ENCODE peak calls at places on chromosomes 12 and 14, in four cellular contexts. G, H, B and J are unnamed samples.

GRCh38 chr14:64110832-64111231 is 183.3 kb downstream of the ESR2 start:
- DNase-seq in G (no peak), H (no peak), B (no peak), J (no peak)

GRCh38 chr12:76878045-76878898 is 547 bp downstream of the CSRP2 start:
- DNase-seq in G (peak; percentile 82), H (peak; percentile 60), B (no peak), J (no peak)

GRCh38 chr14:54420478-54421116 is 20.6 kb downstream of the CNIH1 start:
- DNase-seq in G (peak; percentile 53), H (peak; percentile 66), B (no peak), J (no peak)

GRCh38 chr12:81300454-81300853 is 222.6 kb downstream of the ACSS3 start:
- DNase-seq in G (peak; percentile 9), H (peak; percentile 4), B (no peak), J (no peak)

GRCh38 chr12:111404362-111405148 is 1.2 kb upstream of the SH2B3 start:
- DNase-seq in G (peak; percentile 57), H (peak; percentile 57), B (no peak), J (peak; percentile 29)

GRCh38 chr12:112130461-112130998 is 5.2 kb downstream of the TRAFD1 start:
- DNase-seq in G (no peak), H (no peak), B (no peak), J (no peak)

GRCh38 chr12:98416845-98417244 is 98.5 kb upstream of the TMPO start:
- DNase-seq in G (no peak), H (peak; percentile 35), B (no peak), J (no peak)

GRCh38 chr12:116924558-116925453 is 14.1 kb downstream of the FBXW8 start:
- DNase-seq in G (no peak), H (no peak), B (peak; percentile 32), J (peak; percentile 21)

GRCh38 chr12:104740668-104741067 is 217.4 kb downstream of the SLC41A2 start:
- DNase-seq in G (no peak), H (no peak), B (no peak), J (no peak)

GRCh38 chr14:64594438-64594837 is 44.7 kb downstream of the PPP1R36 start:
- DNase-seq in G (no peak), H (no peak), B (no peak), J (no peak)

GRCh38 chr12:52164624-52165023 is 27.2 kb downstream of the KRT80 start:
- DNase-seq in G (no peak), H (no peak), B (no peak), J (no peak)

GRCh38 chr12:94074216-94074969 is 74.0 kb upstream of the PLXNC1 start:
- DNase-seq in G (no peak), H (no peak), B (no peak), J (no peak)

GRCh38 chr14:63443361-63443760 is 99.8 kb downstream of the PPP2R5E start:
- DNase-seq in G (no peak), H (no peak), B (no peak), J (no peak)

GRCh38 chr12:78683031-78683430 is 181.5 kb upstream of the SYT1 start:
- DNase-seq in G (no peak), H (no peak), B (no peak), J (no peak)

GRCh38 chr12:128796439-128797118 is 27.2 kb downstream of the SLC15A4 start:
- DNase-seq in G (no peak), H (no peak), B (no peak), J (no peak)

GRCh38 chr12:27094726-27095125 is 12.3 kb upstream of the C12orf71 start:
- DNase-seq in G (no peak), H (no peak), B (no peak), J (no peak)

GRCh38 chr14:77682158-77682553 is 25.7 kb downstream of the ALKBH1 start:
- DNase-seq in G (no peak), H (no peak), B (no peak), J (no peak)

GRCh38 chr12:58176296-58176869 is 235.0 kb downstream of the ATP23 start:
- DNase-seq in G (peak; percentile 78), H (peak; percentile 69), B (no peak), J (no peak)

GRCh38 chr12:82866946-82867345 is 180.2 kb downstream of the TMTC2 start:
- DNase-seq in G (no peak), H (no peak), B (no peak), J (no peak)

GRCh38 chr12:130083746-130084145 is 78.5 kb upstream of the FZD10 start:
- DNase-seq in G (no peak), H (no peak), B (no peak), J (no peak)
- H3K9me3 ChIP-seq in G (no peaks in the 10 kb centered on the region), H (peaks cover 4% of the 10 kb centered on the region), B (no peaks in the 10 kb centered on the region), J (no peaks in the 10 kb centered on the region)

GRCh38 chr14:106203438-106203837 is 677.1 kb downstream of the TMEM121 start:
- DNase-seq in G (no peak), H (peak; percentile 45), B (no peak), J (no peak)
- H3K9me3 ChIP-seq in G (peaks cover 1% of the 10 kb centered on the region), H (peaks cover 3% of the 10 kb centered on the region), B (no peaks in the 10 kb centered on the region), J (no peaks in the 10 kb centered on the region)

GRCh38 chr14:96203116-96203515 is 1.5 kb upstream of the BDKRB2 start:
- DNase-seq in G (no peak), H (no peak), B (no peak), J (no peak)
- H3K9me3 ChIP-seq in G (no peaks in the 10 kb centered on the region), H (no peaks in the 10 kb centered on the region), B (no peaks in the 10 kb centered on the region), J (no peaks in the 10 kb centered on the region)

GRCh38 chr12:130495156-130495555 is 157.5 kb downstream of the PIWIL1 start:
- DNase-seq in G (no peak), H (no peak), B (no peak), J (no peak)
- H3K9me3 ChIP-seq in G (no peaks in the 10 kb centered on the region), H (no peaks in the 10 kb centered on the region), B (no peaks in the 10 kb centered on the region), J (no peaks in the 10 kb centered on the region)

GRCh38 chr14:104307246-104307626 is 168.8 kb downstream of the KIF26A start:
- DNase-seq in G (no peak), H (no peak), B (no peak), J (no peak)
- H3K9me3 ChIP-seq in G (no peaks in the 10 kb centered on the region), H (peaks cover 8% of the 10 kb centered on the region), B (no peaks in the 10 kb centered on the region), J (no peaks in the 10 kb centered on the region)

GRCh38 chr12:133129368-133130037 is 571 bp downstream of the ZNF891 start:
- DNase-seq in G (no peak), H (no peak), B (no peak), J (no peak)
- H3K9me3 ChIP-seq in G (peaks cover 56% of the 10 kb centered on the region), H (peaks cover 19% of the 10 kb centered on the region), B (peaks cover 49% of the 10 kb centered on the region), J (peaks cover 28% of the 10 kb centered on the region)

DNA sequence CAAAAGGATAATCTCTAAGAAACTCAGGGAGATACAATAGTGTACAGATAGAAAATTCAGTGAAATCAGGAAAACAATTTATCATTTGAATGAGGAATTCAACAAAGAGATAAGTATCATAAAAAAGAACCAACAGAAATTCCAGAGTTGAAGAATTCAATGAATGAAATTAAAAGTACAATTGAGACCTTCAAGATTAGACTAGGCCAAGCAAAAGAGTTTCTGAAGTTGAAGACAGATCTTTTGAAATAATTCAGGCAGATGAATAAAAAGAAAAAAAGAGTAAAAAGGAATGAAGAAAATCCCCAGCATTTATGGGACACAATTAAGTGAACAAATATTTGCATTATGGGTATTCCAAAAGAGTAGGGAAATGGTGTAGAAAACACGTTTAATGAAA is 412.6 kb downstream of the TMEM121 start:
- DNase-seq in G (no peak), H (no peak), B (no peak), J (no peak)
- H3K9me3 ChIP-seq in G (peaks cover 15% of the 10 kb centered on the region), H (peaks cover 9% of the 10 kb centered on the region), B (peaks cover 3% of the 10 kb centered on the region), J (peaks cover 7% of the 10 kb centered on the region)

DNA sequence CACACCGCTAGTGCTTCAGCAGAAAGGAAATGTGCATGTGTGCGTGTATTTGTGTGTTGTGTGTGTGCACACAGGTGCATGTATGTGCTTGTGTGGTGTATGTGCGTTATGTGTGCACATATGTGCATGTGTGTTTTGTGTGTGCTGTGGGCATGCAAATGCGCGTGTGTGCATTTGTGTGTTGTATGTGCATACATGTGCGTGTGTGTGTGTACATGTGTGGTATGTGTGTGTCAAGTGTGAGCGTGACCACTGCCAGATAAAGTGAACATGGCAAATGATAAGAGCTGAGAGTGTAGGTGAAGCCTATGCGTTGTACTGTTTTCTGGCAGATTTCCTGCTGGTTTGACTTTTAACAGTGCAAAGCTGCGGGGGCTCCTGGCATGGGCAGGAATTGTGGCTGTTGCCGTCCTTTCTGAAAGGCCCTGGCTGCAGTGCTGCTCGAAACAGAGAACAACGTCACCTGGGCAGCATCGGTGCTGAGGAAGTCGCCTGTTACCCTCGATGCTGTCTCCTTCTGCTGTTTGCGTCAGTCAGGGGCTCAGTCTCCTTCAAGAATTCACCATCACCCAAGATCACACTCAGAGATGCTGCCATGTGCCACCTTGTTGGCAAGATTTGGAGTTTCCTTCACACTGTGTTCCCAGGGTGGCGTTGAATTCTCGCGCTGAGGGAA is 56.0 kb downstream of the ADGRD1 start:
- DNase-seq in G (no peak), H (no peak), B (no peak), J (no peak)
- H3K9me3 ChIP-seq in G (no peaks in the 10 kb centered on the region), H (no peaks in the 10 kb centered on the region), B (no peaks in the 10 kb centered on the region), J (no peaks in the 10 kb centered on the region)

DNA sequence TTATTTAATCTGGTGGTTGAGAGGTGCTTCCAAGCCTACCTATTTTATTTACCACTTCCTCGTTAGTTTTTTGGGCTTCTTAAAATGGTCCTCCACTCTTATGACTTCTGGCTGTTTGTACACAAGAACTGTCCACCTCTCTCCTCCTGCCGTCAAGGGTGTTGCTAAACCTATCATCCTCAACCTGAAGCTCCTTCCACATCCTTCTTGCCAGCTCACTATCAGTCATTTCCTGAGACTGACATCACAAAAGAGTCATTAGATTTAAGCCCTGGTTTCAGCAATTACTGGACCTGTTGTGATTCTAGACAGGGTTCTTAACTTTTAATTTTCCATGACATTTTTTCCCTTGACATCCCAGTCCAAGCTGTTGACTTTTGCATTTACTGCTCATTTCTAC is 91.9 kb downstream of the BICD1 start:
- DNase-seq in G (no peak), H (no peak), B (no peak), J (no peak)
- H3K9me3 ChIP-seq in G (peaks cover 18% of the 10 kb centered on the region), H (peaks cover 17% of the 10 kb centered on the region), B (no peaks in the 10 kb centered on the region), J (no peaks in the 10 kb centered on the region)